ENCODE peak calls at places on chromosomes 5 and 9, in six cellular contexts. D is H1, W is HepG2, X is GM12891, G is GM12878, J is K562. Z is an unnamed sample.

GRCh38 chr5:173868096-173868879 is 19.9 kb upstream of the CPEB4 start:
- DNase-seq in D (no peak), W (peak; percentile 43), X (no peak), G (no peak), J (no peak), Z (no peak)

GRCh38 chr9:6566409-6567139 is 79.0 kb downstream of the GLDC start:
- DNase-seq in D (no peak), W (no peak), X (no peak), G (no peak), J (peak; percentile 11), Z (no peak)

GRCh38 chr5:138784590-138784989 is 31.4 kb downstream of the CTNNA1 start:
- DNase-seq in D (no peak), W (no peak), X (no peak), G (no peak), J (no peak), Z (no peak)

GRCh38 chr9:85898288-85898802 is 42.6 kb upstream of the NAA35 start:
- DNase-seq in D (no peak), W (no peak), X (no peak), G (no peak), J (no peak), Z (no peak)

GRCh38 chr9:136228107-136228875 is 17.3 kb downstream of the QSOX2 start:
- DNase-seq in D (no peak), W (peak; percentile 13), X (no peak), G (no peak), J (peak; percentile 23), Z (no peak)

GRCh38 chr5:131548190-131548589 is 86.8 kb downstream of the RAPGEF6 start:
- DNase-seq in D (no peak), W (no peak), X (no peak), G (no peak), J (no peak), Z (no peak)

GRCh38 chr9:109417585-109418544 is 80.2 kb downstream of the PTPN3 start:
- DNase-seq in D (no peak), W (no peak), X (no peak), G (no peak), J (no peak), Z (no peak)

GRCh38 chr9:137459601-137460362 is 648 bp upstream of the NSMF start:
- DNase-seq in D (no peak), W (no peak), X (no peak), G (no peak), J (no peak), Z (no peak)

GRCh38 chr9:107810493-107810931 is 320.9 kb upstream of the KLF4 start:
- DNase-seq in D (no peak), W (no peak), X (no peak), G (no peak), J (no peak), Z (no peak)

GRCh38 chr5:136128416-136128935 is 4.2 kb upstream of the SMAD5 start:
- DNase-seq in D (no peak), W (no peak), X (no peak), G (no peak), J (no peak), Z (no peak)

GRCh38 chr5:109310315-109310714 is 99.5 kb downstream of the PJA2 start:
- DNase-seq in D (no peak), W (no peak), X (no peak), G (no peak), J (no peak), Z (no peak)

GRCh38 chr5:136042665-136043121 is 13.9 kb downstream of the TGFBI start:
- DNase-seq in D (no peak), W (peak; percentile 29), X (no peak), G (no peak), J (no peak), Z (no peak)

GRCh38 chr9:116959775-116960174 is 272.7 kb downstream of the TRIM32 start:
- DNase-seq in D (peak; percentile 51), W (no peak), X (no peak), G (no peak), J (no peak), Z (no peak)

GRCh38 chr5:170216262-170216864 is 16.4 kb upstream of the C5orf58 start:
- DNase-seq in D (no peak), W (peak; percentile 29), X (no peak), G (no peak), J (peak; percentile 53), Z (no peak)

GRCh38 chr5:151078490-151079262 is 2.2 kb downstream of the TNIP1 start:
- DNase-seq in D (no peak), W (no peak), X (peak; percentile 53), G (no peak), J (no peak), Z (peak; percentile 69)

GRCh38 chr9:129495422-129496186 is 125.3 kb downstream of the C9orf50 start:
- DNase-seq in D (peak; percentile 99), W (peak; percentile 86), X (peak; percentile 76), G (no peak), J (peak; percentile 92), Z (peak; percentile 61)

GRCh38 chr9:104094534-104095020 is 468 bp downstream of the SMC2 start:
- DNase-seq in D (no peak), W (peak; percentile 9), X (no peak), G (no peak), J (no peak), Z (peak; percentile 2)

GRCh38 chr5:88957000-88957399 is 74.0 kb upstream of the MEF2C start:
- DNase-seq in D (no peak), W (no peak), X (no peak), G (no peak), J (no peak), Z (no peak)

GRCh38 chr5:136047858-136048257 is 19.1 kb downstream of the TGFBI start:
- DNase-seq in D (no peak), W (no peak), X (no peak), G (no peak), J (no peak), Z (no peak)

GRCh38 chr9:88786291-88787054 is 204.8 kb upstream of the S1PR3 start:
- DNase-seq in D (peak; percentile 33), W (no peak), X (no peak), G (no peak), J (no peak), Z (no peak)

GRCh38 chr9:88789785-88790184 is 201.5 kb upstream of the S1PR3 start:
- DNase-seq in D (no peak), W (no peak), X (no peak), G (no peak), J (no peak), Z (no peak)

GRCh38 chr9:88794100-88794499 is 197.2 kb upstream of the S1PR3 start:
- DNase-seq in D (no peak), W (no peak), X (no peak), G (no peak), J (no peak), Z (no peak)

GRCh38 chr9:88792502-88792901 is 198.8 kb upstream of the S1PR3 start:
- DNase-seq in D (peak; percentile 16), W (no peak), X (no peak), G (no peak), J (no peak), Z (no peak)

DNA sequence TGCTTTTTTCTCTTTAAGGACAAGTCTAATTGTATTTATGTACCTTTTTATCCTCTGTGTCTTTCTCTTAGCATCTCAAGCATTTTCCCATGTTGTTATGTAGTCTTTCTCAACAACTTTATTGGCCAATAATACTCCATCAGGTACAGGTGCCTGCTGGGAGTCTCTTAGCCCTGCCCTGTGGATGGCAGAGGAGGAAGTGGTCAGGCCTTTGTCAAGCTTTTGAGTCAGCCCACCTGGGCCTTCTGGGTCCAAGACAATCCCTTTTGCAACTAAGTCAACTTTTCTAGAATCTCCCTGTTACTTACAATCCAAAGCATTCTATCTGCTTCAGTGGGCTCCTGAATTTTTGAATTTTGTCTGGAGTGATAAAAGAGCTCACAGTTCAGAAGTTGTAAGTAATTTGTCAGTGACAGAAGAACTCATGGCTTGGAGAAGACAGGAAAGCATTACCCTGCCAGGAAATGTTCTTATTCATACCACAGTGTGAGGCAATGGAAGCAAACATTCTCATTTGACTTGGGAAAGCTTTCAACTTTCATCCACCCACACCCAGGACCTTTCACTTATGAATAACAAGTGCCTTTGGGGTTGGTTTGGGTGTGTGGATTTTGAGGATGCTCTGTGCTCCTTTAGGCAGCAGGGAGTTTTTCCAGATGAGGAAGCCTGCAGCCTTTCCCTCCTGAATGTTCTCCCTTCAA is 200.0 kb upstream of the S1PR3 start:
- DNase-seq in D (peak; percentile 30), W (no peak), X (no peak), G (no peak), J (no peak), Z (no peak)
- TF ChIP-seq POLR2AphosphoS5 in D (no peak), W (no peak), X (no peak), G (no peak), J (no peak), Z (no peak)

DNA sequence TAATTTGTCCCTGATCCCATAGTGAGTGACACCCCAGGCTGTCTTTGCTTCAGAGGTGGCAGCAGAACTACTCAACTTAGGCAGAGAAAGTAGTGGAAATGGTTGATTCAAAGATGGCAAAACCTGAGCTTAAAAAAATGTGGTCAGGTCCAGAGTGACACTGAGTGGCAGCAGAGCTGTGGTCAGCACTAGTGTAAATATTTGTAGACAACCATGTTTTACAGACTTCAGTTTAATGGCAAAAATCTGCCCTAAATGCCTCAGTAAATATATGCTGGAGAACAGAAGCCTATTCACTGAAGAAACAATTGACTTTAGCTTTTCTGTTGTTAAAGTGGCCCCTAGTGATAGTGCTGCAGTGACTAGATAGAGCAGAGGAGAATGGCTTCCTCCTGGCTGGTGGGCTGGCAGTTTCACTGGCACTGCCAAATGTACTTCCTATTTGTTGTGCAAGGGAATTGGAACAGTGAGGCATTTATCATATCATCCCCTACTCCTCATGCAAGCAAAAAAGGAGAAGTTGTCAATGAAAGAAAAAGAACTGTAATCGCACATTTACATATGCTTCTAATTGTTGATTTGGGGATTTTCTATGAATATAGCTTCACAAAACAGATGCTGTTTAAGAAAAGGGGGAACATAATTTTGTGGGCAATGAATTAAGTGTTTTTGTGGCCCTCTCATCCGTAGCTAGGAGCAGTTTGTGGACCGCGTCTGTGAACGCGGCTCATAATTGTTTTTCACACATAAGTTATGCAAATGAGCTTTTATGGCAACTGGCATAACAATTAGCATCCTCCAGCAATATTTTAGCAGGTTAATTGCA is 12.0 kb downstream of the PBX3 start:
- DNase-seq in D (no peak), W (peak; percentile 93), X (no peak), G (no peak), J (no peak), Z (no peak)
- TF ChIP-seq TAF1 in D (no peak), W (no peak), X (no peak), G (no peak), J (no peak), Z (no peak)

GRCh38 chr5:75335952-75336624 is 932 bp upstream of the HMGCR start:
- DNase-seq in D (no peak), W (peak; percentile 81), X (peak; percentile 17), G (peak; percentile 32), J (peak; percentile 64), Z (no peak)
- TF ChIP-seq POLR2A in D (no peak), W (peak; percentile 82), X (no peak), G (no peak), J (no peak), Z (no peak)

GRCh38 chr5:9045946-9046345 is 499.9 kb downstream of the SEMA5A start:
- DNase-seq in D (no peak), W (no peak), X (no peak), G (no peak), J (no peak), Z (no peak)

GRCh38 chr5:9042241-9042640 is 503.6 kb downstream of the SEMA5A start:
- DNase-seq in D (no peak), W (no peak), X (no peak), G (no peak), J (no peak), Z (no peak)

GRCh38 chr5:9047932-9048331 is 497.9 kb downstream of the SEMA5A start:
- DNase-seq in D (no peak), W (no peak), X (no peak), G (no peak), J (no peak), Z (no peak)

GRCh38 chr5:9051779-9052178 is 494.1 kb downstream of the SEMA5A start:
- DNase-seq in D (no peak), W (no peak), X (no peak), G (no peak), J (no peak), Z (no peak)

GRCh38 chr5:9046756-9047481 is 499.0 kb downstream of the SEMA5A start:
- DNase-seq in D (no peak), W (no peak), X (no peak), G (no peak), J (no peak), Z (no peak)
- TF ChIP-seq POLR2AphosphoS5 in D (no peak), W (no peak), X (no peak), G (no peak), J (no peak), Z (no peak)